ENCODE peak calls at places on chromosomes 11 and 22, in nine cellular contexts. S is HCT116, C is SK-N-SH, Z is A549, N is GM23338, V is HL-60, T is GM12878, H is K562, R is HepG2. F is an unnamed sample.

GRCh38 chr22:41348964-41349484 is 32.7 kb upstream of the TEF start:
- DNase-seq in S (no peak), C (no peak), Z (no peak), N (no peak), V (no peak), T (no peak), H (no peak), R (no peak), F (no peak)

GRCh38 chr22:35314161-35314942 is 14.7 kb downstream of the TOM1 start:
- DNase-seq in S (no peak), C (no peak), Z (no peak), N (peak), V (no peak), T (no peak), H (no peak), R (no peak), F (no peak)

GRCh38 chr11:61917043-61917356 is 366 bp downstream of the RAB3IL1 start:
- DNase-seq in S (no peak), C (no peak), Z (no peak), N (no peak), V (no peak), T (no peak), H (no peak), R (no peak), F (no peak)

GRCh38 chr11:63543711-63544110 is 7.1 kb downstream of the PLAAT4 start:
- DNase-seq in S (no peak), C (no peak), Z (no peak), N (no peak), V (no peak), T (no peak), H (no peak), R (no peak), F (no peak)

GRCh38 chr11:65606876-65607613 is 7.0 kb downstream of the MAP3K11 start:
- DNase-seq in S (peak), C (peak), Z (peak), N (peak), V (no peak), T (no peak), H (peak), R (no peak), F (no peak)

GRCh38 chr11:70844387-70844786 is 408.0 kb downstream of the SHANK2 start:
- DNase-seq in S (no peak), C (no peak), Z (no peak), N (no peak), V (no peak), T (no peak), H (no peak), R (no peak), F (no peak)

GRCh38 chr11:115391598-115391997 is 112.6 kb downstream of the CADM1 start:
- DNase-seq in S (no peak), C (peak), Z (no peak), N (peak), V (no peak), T (no peak), H (no peak), R (no peak), F (no peak)

GRCh38 chr11:134207538-134208239 is 16.1 kb downstream of the NCAPD3 start:
- DNase-seq in S (no peak), C (no peak), Z (peak), N (peak), V (peak), T (no peak), H (no peak), R (peak), F (no peak)

GRCh38 chr11:93831343-93832082 is 18.9 kb downstream of the VSTM5 start:
- DNase-seq in S (no peak), C (no peak), Z (no peak), N (no peak), V (no peak), T (no peak), H (no peak), R (no peak), F (no peak)

GRCh38 chr11:63680842-63681207 is 475 bp upstream of the RTN3 start:
- DNase-seq in S (no peak), C (peak), Z (no peak), N (peak), V (no peak), T (no peak), H (peak), R (no peak), F (no peak)

GRCh38 chr11:84130646-84131427 is 844.7 kb upstream of the CCDC90B start:
- DNase-seq in S (no peak), C (no peak), Z (no peak), N (no peak), V (no peak), T (no peak), H (no peak), R (no peak), F (no peak)

GRCh38 chr11:117199061-117199915 is at the start of gene TAGLN:
- DNase-seq in S (no peak), C (no peak), Z (peak), N (peak), V (no peak), T (no peak), H (no peak), R (peak), F (no peak)

GRCh38 chr22:33861216-33861875 is 58.9 kb downstream of the LARGE1 start:
- DNase-seq in S (no peak), C (no peak), Z (no peak), N (no peak), V (no peak), T (no peak), H (no peak), R (no peak), F (no peak)

GRCh38 chr22:33864723-33865130 is 55.5 kb downstream of the LARGE1 start:
- DNase-seq in S (no peak), C (no peak), Z (no peak), N (no peak), V (no peak), T (no peak), H (no peak), R (peak), F (no peak)

GRCh38 chr22:33859311-33859710 is 61.0 kb downstream of the LARGE1 start:
- DNase-seq in S (no peak), C (no peak), Z (no peak), N (no peak), V (no peak), T (no peak), H (no peak), R (no peak), F (no peak)

GRCh38 chr22:33865248-33865647 is 55.0 kb downstream of the LARGE1 start:
- DNase-seq in S (no peak), C (no peak), Z (no peak), N (no peak), V (no peak), T (no peak), H (no peak), R (peak), F (no peak)

GRCh38 chr22:33860386-33860785 is 59.9 kb downstream of the LARGE1 start:
- DNase-seq in S (no peak), C (no peak), Z (no peak), N (no peak), V (no peak), T (no peak), H (no peak), R (no peak), F (no peak)
- TF ChIP-seq REST in S (no peak), C (no peak), Z (no peak), N (no peak), V (no peak), T (no peak), H (no peak), R (no peak), F (no peak)

GRCh38 chr22:45997077-45997774 is 20.3 kb upstream of the WNT7B start:
- DNase-seq in S (no peak), C (no peak), Z (no peak), N (peak), V (peak), T (no peak), H (no peak), R (no peak), F (no peak)
- H3K4me3 ChIP-seq in S (no peak), C (peak), Z (no peak), N (no peak), V (no peak), T (no peak), H (no peak), R (peak), F (no peak)

GRCh38 chr22:21041937-21042336 is 3.8 kb upstream of the LRRC74B start:
- DNase-seq in S (no peak), C (no peak), Z (no peak), N (no peak), V (no peak), T (no peak), H (no peak), R (no peak), F (no peak)

GRCh38 chr22:21033895-21034294 is 1.5 kb upstream of the SLC7A4 start:
- DNase-seq in S (no peak), C (no peak), Z (no peak), N (no peak), V (no peak), T (no peak), H (no peak), R (no peak), F (no peak)

GRCh38 chr22:21034989-21035388 is 2.6 kb upstream of the SLC7A4 start:
- DNase-seq in S (no peak), C (no peak), Z (no peak), N (no peak), V (no peak), T (no peak), H (no peak), R (no peak), F (no peak)

GRCh38 chr22:21042978-21043855 is 2.5 kb upstream of the LRRC74B start:
- DNase-seq in S (no peak), C (no peak), Z (no peak), N (no peak), V (no peak), T (no peak), H (peak), R (no peak), F (no peak)

DNA sequence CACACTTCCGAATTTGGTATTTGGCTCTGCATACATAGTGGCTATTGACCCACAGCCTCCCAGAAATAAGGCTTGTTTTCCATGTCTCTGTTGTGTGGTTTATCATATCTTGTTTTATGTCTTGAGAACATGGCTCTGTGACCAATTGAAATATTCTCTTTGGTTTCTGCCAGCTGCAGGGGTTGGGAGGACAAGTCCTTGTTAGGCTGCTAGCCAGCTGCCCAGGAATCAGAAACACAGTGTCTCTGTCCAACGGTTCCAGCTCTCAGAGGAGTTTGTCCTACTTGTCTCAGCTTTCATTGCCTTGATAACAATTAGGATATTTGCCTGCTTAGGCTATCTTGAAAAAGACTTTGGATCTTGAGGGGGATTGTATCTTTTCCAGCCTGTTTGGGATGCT is 6.0 kb upstream of the SLC7A4 start:
- DNase-seq in S (no peak), C (no peak), Z (no peak), N (no peak), V (no peak), T (no peak), H (no peak), R (no peak), F (no peak)
- TF ChIP-seq REST in S (no peak), C (peak), Z (no peak), N (no peak), V (no peak), T (no peak), H (no peak), R (no peak), F (no peak)

GRCh38 chr11:111403021-111403725 is 24.1 kb upstream of the POU2AF1 start:
- DNase-seq in S (no peak), C (no peak), Z (no peak), N (no peak), V (no peak), T (no peak), H (no peak), R (no peak), F (no peak)

GRCh38 chr11:111402411-111402810 is 23.3 kb upstream of the POU2AF1 start:
- DNase-seq in S (no peak), C (no peak), Z (no peak), N (no peak), V (no peak), T (no peak), H (no peak), R (no peak), F (no peak)

GRCh38 chr11:111400595-111400994 is 21.5 kb upstream of the POU2AF1 start:
- DNase-seq in S (no peak), C (no peak), Z (no peak), N (no peak), V (no peak), T (no peak), H (no peak), R (no peak), F (no peak)

GRCh38 chr11:111395749-111396148 is 16.7 kb upstream of the POU2AF1 start:
- DNase-seq in S (no peak), C (no peak), Z (no peak), N (no peak), V (no peak), T (no peak), H (no peak), R (no peak), F (no peak)

DNA sequence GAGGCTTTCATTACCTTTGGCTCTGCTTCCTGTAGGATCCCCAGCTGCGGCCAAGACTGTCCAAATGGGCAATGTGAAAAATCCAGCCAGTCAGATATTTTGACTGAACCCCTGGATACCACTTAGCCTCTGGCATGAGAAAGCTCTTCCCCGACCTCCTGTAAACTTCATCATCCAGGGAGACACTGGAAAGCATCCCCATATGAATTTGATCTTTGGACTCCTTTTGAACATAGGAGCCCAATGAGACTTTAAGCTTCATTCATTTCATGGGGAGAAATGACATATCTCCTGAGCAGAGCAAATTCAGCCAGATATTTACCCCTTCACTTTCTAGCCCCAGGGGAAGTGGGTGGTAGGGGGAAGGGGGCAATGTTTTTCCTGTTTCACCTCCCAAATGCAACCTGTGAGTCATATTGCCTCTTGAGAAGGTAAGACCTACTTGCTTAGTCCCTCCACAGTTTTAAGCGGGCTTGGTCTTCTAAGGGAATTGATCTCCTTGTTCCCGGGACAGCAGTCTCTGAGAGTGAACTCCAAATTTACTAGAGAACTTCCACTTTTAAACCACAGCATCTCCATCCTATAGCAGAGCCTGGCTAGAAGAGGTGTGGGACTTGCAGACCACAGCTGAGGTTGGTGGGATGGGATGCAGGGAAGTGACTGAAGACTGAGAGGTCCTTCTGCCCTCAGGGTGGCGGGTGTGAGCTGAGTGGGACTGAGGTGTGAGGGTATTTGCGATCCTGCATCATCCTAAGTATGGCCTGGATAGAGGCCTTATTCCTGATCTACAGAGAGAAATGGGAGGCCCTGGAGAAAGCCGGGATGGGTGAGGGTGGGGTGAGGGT is 20.3 kb upstream of the POU2AF1 start:
- DNase-seq in S (no peak), C (no peak), Z (no peak), N (no peak), V (no peak), T (no peak), H (no peak), R (peak), F (no peak)
- H3K4me3 ChIP-seq in S (no peak), C (no peak), Z (no peak), N (no peak), V (no peak), T (no peak), H (no peak), R (no peak), F (no peak)

GRCh38 chr11:124799384-124800225 is 601 bp downstream of the MSANTD2 start:
- DNase-seq in S (no peak), C (peak), Z (peak), N (peak), V (peak), T (no peak), H (peak), R (no peak), F (no peak)
- TF ChIP-seq REST in S (no peak), C (no peak), Z (no peak), N (no peak), V (no peak), T (no peak), H (no peak), R (no peak), F (no peak)

GRCh38 chr22:19520566-19521305 is 3.5 kb downstream of the CLDN5 start:
- DNase-seq in S (no peak), C (no peak), Z (no peak), N (no peak), V (no peak), T (no peak), H (no peak), R (no peak), F (no peak)

GRCh38 chr22:19522881-19523239 is 1.4 kb downstream of the CLDN5 start:
- DNase-seq in S (no peak), C (no peak), Z (no peak), N (no peak), V (peak), T (no peak), H (no peak), R (no peak), F (no peak)

GRCh38 chr22:19524170-19525115 is at the start of gene CLDN5:
- DNase-seq in S (no peak), C (peak), Z (no peak), N (peak), V (no peak), T (no peak), H (peak), R (no peak), F (no peak)

GRCh38 chr22:19523240-19524169 is 705 bp downstream of the CLDN5 start:
- DNase-seq in S (no peak), C (peak), Z (no peak), N (peak), V (peak), T (no peak), H (no peak), R (no peak), F (no peak)

GRCh38 chr22:19522190-19522880 is 1.9 kb downstream of the CLDN5 start:
- DNase-seq in S (no peak), C (peak), Z (no peak), N (no peak), V (no peak), T (no peak), H (no peak), R (no peak), F (no peak)
- H3K4me3 ChIP-seq in S (no peak), C (no peak), Z (no peak), N (peak), V (no peak), T (no peak), H (no peak), R (no peak), F (no peak)

GRCh38 chr11:68267881-68268240 is 3.9 kb downstream of the C11orf24 start:
- DNase-seq in S (no peak), C (no peak), Z (no peak), N (no peak), V (no peak), T (no peak), H (no peak), R (no peak), F (no peak)
- TF ChIP-seq REST in S (no peak), C (no peak), Z (no peak), N (no peak), V (no peak), T (no peak), H (no peak), R (no peak), F (no peak)